ENCODE peak calls at places on chromosomes 11 and 22, in six cellular contexts. A is effector memory CD4-positive, alpha-beta T cell; H is OCI-LY7; V is osteoblast; L is upper lobe of left lung; M is suprapubic skin. C is an unnamed sample.

GRCh38 chr11:690738-691633 is 4.0 kb downstream of the DEAF1 start:
- DNase-seq in L (no peak), A (no peak), V (peak; percentile 68), H (no peak), M (no peak), C (no peak)

GRCh38 chr11:330694-331314 is 10.1 kb upstream of the IFITM3 start:
- DNase-seq in M (no peak), A (no peak), V (peak; percentile 45), L (peak; percentile 79), H (peak; percentile 94), C (peak; percentile 85)

GRCh38 chr22:39313258-39314001 is 6.0 kb downstream of the RPL3 start:
- DNase-seq in M (no peak), A (no peak), V (peak; percentile 25), L (no peak), H (no peak), C (no peak)

GRCh38 chr11:92168936-92169335 is 55.7 kb upstream of the FAT3 start:
- DNase-seq in M (no peak), L (no peak), H (no peak), V (no peak), A (no peak), C (no peak)

GRCh38 chr11:65127473-65128181 is 5.5 kb downstream of the MRPL49 start:
- DNase-seq in V (no peak), M (no peak), H (no peak), A (no peak), L (no peak), C (no peak)

GRCh38 chr11:77127969-77128691 is at the start of gene MYO7A:
- DNase-seq in V (peak; percentile 90), H (peak; percentile 4), A (no peak), L (peak; percentile 83), M (no peak), C (no peak)

GRCh38 chr11:110755961-110756360 is 43.7 kb upstream of the ARHGAP20 start:
- DNase-seq in H (no peak), V (no peak), L (no peak), A (no peak), M (no peak), C (no peak)

GRCh38 chr11:105790841-105791240 is 181.0 kb downstream of the GRIA4 start:
- DNase-seq in M (no peak), L (no peak), H (no peak), A (no peak), V (no peak), C (no peak)

GRCh38 chr22:42630211-42630610 is 10.2 kb downstream of the ATP5MGL start:
- DNase-seq in H (no peak), V (peak; percentile 38), L (peak; percentile 76), A (no peak), M (no peak), C (peak; percentile 54)

GRCh38 chr11:64081663-64082442 is 46.1 kb downstream of the FLRT1 start:
- DNase-seq in M (no peak), H (no peak), L (peak; percentile 54), A (no peak), V (no peak), C (no peak)

GRCh38 chr22:39078329-39078728 is 1.3 kb downstream of the APOBEC3G start:
- DNase-seq in A (no peak), L (no peak), V (no peak), H (no peak), M (no peak), C (no peak)

GRCh38 chr11:26842883-26843282 is 121.0 kb upstream of the SLC5A12 start:
- DNase-seq in H (no peak), A (no peak), L (no peak), M (no peak), V (no peak), C (no peak)

GRCh38 chr22:19148417-19149046 is 1.6 kb downstream of the GSC2 start:
- DNase-seq in A (no peak), H (no peak), M (no peak), V (peak; percentile 58), L (peak; percentile 59), C (peak; percentile 51)

GRCh38 chr11:95074806-95075563 is 8.3 kb downstream of the SRSF8 start:
- DNase-seq in A (no peak), V (no peak), L (no peak), M (no peak), H (no peak), C (peak; percentile 81)

GRCh38 chr11:66619080-66619554 is 2.7 kb downstream of the RBM14 start:
- DNase-seq in A (peak; percentile 41), V (peak; percentile 93), L (no peak), H (no peak), M (no peak), C (no peak)

GRCh38 chr11:108516125-108516524 is 17.9 kb upstream of the POGLUT3 start:
- DNase-seq in A (no peak), V (no peak), L (no peak), M (no peak), H (no peak), C (no peak)

GRCh38 chr11:134581966-134582787 is 170.1 kb upstream of the B3GAT1 start:
- DNase-seq in V (no peak), L (no peak), A (no peak), H (no peak), M (peak; percentile 63), C (no peak)

GRCh38 chr11:46330887-46331652 is 16.2 kb upstream of the DGKZ start:
- DNase-seq in A (no peak), V (no peak), M (no peak), H (no peak), L (no peak), C (no peak)

GRCh38 chr11:35548925-35549561 is 23.6 kb upstream of the PAMR1 start:
- DNase-seq in M (no peak), H (no peak), L (no peak), V (peak; percentile 77), A (no peak), C (no peak)

GRCh38 chr22:26480611-26480932 is 3.0 kb downstream of the HPS4 start:
- DNase-seq in L (no peak), V (no peak), M (no peak), A (no peak), H (no peak), C (no peak)

GRCh38 chr22:44363214-44363979 is 50.6 kb upstream of the SHISAL1 start:
- DNase-seq in H (no peak), L (peak; percentile 96), V (peak; percentile 98), A (no peak), M (peak; percentile 90), C (peak; percentile 86)

GRCh38 chr11:75283391-75283931 is 42.9 kb downstream of the TPBGL start:
- DNase-seq in L (no peak), A (no peak), M (no peak), H (no peak), V (peak; percentile 39), C (no peak)

GRCh38 chr22:41191467-41191866 is 13.6 kb upstream of the L3MBTL2 start:
- DNase-seq in V (no peak), M (no peak), H (no peak), L (no peak), A (no peak), C (no peak)

GRCh38 chr11:124763156-124763947 is 1.3 kb upstream of the ESAM start:
- DNase-seq in V (peak; percentile 93), H (peak; percentile 86), L (peak; percentile 98), M (peak; percentile 87), A (peak; percentile 76), C (peak; percentile 94)

GRCh38 chr11:131668867-131669780 is 298.7 kb downstream of the NTM start:
- DNase-seq in H (peak; percentile 56), V (peak; percentile 93), M (peak; percentile 79), A (no peak), L (no peak), C (no peak)

GRCh38 chr11:24509114-24509513 is 12.3 kb downstream of the LUZP2 start:
- DNase-seq in M (no peak), A (no peak), L (no peak), V (no peak), H (no peak), C (no peak)

DNA sequence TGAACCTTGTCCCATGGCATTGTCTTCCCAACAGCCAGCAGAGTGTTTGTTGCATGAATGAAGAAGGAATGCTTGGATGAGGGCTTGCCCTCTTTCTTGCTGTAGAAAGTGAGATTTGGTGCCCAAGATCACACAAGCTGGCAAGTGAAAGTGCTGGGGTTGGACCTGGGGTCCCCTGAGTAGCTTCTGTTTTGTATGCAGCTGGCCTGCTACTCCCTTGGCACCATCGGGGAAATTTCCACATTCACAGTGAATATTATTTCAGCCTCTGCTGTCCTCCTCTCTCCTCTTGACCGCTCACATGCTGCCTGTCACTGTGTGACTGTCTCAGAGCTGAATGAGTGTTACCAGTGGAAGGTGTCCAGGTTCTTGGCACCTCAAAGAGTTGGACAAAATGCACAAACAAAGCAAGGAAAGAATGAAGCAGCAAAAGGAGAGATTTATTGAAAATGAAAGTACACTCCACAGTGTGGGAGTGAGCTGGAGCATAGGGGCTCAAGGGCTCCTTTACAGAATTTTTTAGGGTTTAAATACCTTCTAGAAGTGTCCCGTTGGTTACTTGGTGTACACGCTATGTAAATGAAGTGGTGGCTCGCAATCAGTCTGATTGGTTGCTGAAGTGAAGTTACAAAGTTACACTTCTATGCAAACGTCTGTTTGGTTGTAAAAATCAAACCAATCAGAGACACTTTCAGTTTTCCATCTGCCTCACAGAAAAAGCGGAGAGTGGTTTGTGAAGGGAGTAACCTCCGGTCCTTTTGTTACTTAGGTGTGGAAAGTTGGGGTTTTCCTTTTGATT is 87.4 kb downstream of the DEPDC5 start:
- DNase-seq in A (no peak), H (no peak), L (no peak), M (no peak), V (no peak), C (no peak)
- H3K4me1 ChIP-seq in A (no peaks in the 10 kb centered on the region), H (peaks cover 6% of the 10 kb centered on the region), L (no peaks in the 10 kb centered on the region), M (no peaks in the 10 kb centered on the region), V (peaks cover 5% of the 10 kb centered on the region), C (no peaks in the 10 kb centered on the region)

DNA sequence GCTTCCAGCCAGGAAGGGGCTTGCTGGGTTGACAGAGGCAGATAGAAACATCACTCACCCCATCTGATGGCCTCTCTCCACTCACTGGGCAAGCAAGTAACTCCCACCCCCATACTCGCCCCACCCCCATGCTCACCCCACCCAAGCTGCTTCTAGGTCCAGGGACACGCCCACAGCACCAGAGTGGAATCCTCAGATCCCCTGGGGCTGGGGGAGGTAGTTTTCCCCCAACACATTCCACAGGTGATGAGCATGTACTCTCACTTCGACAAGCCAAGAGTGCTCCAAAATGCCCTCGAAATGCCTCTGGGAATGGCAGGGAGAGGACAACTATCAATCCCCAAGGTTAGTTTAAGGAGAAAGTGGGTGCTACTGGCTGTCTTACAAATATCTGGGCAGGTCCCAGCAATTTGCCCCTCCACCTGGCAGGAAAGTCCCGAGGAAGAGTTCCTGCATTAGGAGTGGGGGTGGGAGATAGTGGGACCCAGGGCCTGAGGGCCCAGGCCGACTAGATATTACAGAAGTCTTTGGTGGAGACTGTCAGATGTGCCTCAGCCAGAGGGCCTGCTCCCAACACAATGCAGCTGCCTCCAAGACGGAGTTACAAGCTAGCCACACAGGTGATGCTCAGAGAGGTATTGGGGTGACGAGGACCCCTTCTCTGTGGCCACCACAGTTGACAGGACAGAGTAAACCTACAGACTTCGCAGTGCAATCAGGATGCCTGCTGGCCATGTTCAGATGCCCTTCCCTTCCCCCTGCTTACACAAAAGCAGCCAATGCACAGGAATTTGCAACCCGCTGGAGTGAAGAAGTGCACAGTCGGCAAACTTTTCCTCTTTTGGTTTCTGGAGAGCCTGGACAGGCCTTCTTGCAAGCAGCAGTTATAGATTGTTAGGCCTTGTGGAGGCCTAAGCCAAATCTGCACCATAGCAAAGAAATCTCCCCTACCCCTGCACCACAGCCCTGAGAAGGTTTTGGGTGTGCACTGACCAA is 2.9 kb upstream of the LMO1 start:
- DNase-seq in V (peak; percentile 73), L (no peak), A (no peak), H (no peak), M (no peak), C (peak; percentile 43)
- H3K4me1 ChIP-seq in V (peaks cover 11% of the 10 kb centered on the region), L (peaks cover 34% of the 10 kb centered on the region), A (peaks cover 11% of the 10 kb centered on the region), H (no peaks in the 10 kb centered on the region), M (peaks cover 52% of the 10 kb centered on the region), C (peaks cover 39% of the 10 kb centered on the region)

GRCh38 chr22:27790396-27791216 is 10.9 kb downstream of the MN1 start:
- DNase-seq in H (no peak), V (peak; percentile 61), M (no peak), L (no peak), A (no peak), C (no peak)
- H3K4me1 ChIP-seq in H (no peaks in the 10 kb centered on the region), V (no peaks in the 10 kb centered on the region), M (peaks cover 9% of the 10 kb centered on the region), L (no peaks in the 10 kb centered on the region), A (no peaks in the 10 kb centered on the region), C (no peaks in the 10 kb centered on the region)

GRCh38 chr11:69352715-69353325 is 58.9 kb downstream of the MYEOV start:
- DNase-seq in H (no peak), A (no peak), M (peak; percentile 31), L (no peak), V (peak; percentile 96), C (no peak)
- H3K4me1 ChIP-seq in H (no peaks in the 10 kb centered on the region), A (no peaks in the 10 kb centered on the region), M (no peaks in the 10 kb centered on the region), L (no peaks in the 10 kb centered on the region), V (peaks cover 62% of the 10 kb centered on the region), C (peaks cover 14% of the 10 kb centered on the region)